ENCODE peak calls at places on chromosomes 1 and 21, in six cellular contexts. E, G, Z, M, O and T are unnamed samples. For H3K36me3 and H3K4me1, the result is how much of the 10 kb centered on the place peaks cover.

GRCh38 chr1:211951856-211952255 is 83.5 kb downstream of the INTS7 start:
- DNase-seq in O (peak), E (no peak), G (no peak), Z (no peak), M (no peak), T (no peak)

GRCh38 chr1:166999090-166999489 is 10.0 kb downstream of the MAEL start:
- DNase-seq in Z (no peak), E (no peak), G (no peak), M (no peak), O (no peak), T (no peak)

GRCh38 chr1:226097866-226098625 is 35.5 kb downstream of the H3-3A start:
- DNase-seq in E (no peak), G (no peak), O (no peak), M (no peak), Z (no peak), T (no peak)

GRCh38 chr1:43367026-43367903 is 546 bp downstream of the ELOVL1 start:
- DNase-seq in E (peak), O (no peak), G (peak), Z (no peak), M (peak), T (peak)

GRCh38 chr1:24503003-24503751 is 541 bp downstream of the RCAN3 start:
- DNase-seq in O (no peak), Z (no peak), G (no peak), E (no peak), M (no peak), T (no peak)

GRCh38 chr1:117567976-117568375 is 37.9 kb upstream of the TENT5C start:
- DNase-seq in Z (no peak), G (no peak), E (no peak), O (no peak), M (no peak), T (no peak)

GRCh38 chr1:176195547-176195946 is 11.5 kb downstream of the COP1 start:
- DNase-seq in E (no peak), M (no peak), O (no peak), Z (no peak), G (no peak), T (no peak)

GRCh38 chr1:186165303-186165702 is 209.8 kb downstream of the TPR start:
- DNase-seq in Z (no peak), E (no peak), G (no peak), O (no peak), M (no peak), T (no peak)

GRCh38 chr1:39544327-39544726 is 32.3 kb downstream of the PABPC4 start:
- DNase-seq in G (no peak), E (no peak), Z (no peak), O (no peak), M (no peak), T (no peak)

GRCh38 chr21:45409466-45410150 is 4.6 kb downstream of the COL18A1 start:
- DNase-seq in G (peak), M (peak), E (peak), Z (no peak), O (no peak), T (peak)

GRCh38 chr21:45279446-45280177 is 8.1 kb downstream of the POFUT2 start:
- DNase-seq in G (peak), E (peak), M (no peak), Z (peak), O (no peak), T (peak)

GRCh38 chr1:213492161-213493041 is 441.4 kb downstream of the RPS6KC1 start:
- DNase-seq in E (no peak), M (no peak), G (no peak), O (no peak), Z (no peak), T (no peak)

GRCh38 chr21:31135536-31136184 is 97.4 kb upstream of the KRTAP19-8 start:
- DNase-seq in Z (no peak), G (no peak), M (no peak), O (no peak), E (no peak), T (no peak)

GRCh38 chr1:35449334-35450008 is 107.7 kb downstream of the KIAA0319L start:
- DNase-seq in E (no peak), O (peak), M (no peak), G (peak), Z (no peak), T (no peak)

GRCh38 chr1:226027861-226028260 is 28.7 kb upstream of the SDE2 start:
- DNase-seq in O (no peak), G (no peak), M (no peak), E (no peak), Z (no peak), T (no peak)

GRCh38 chr1:116786049-116786448 is 31.8 kb downstream of the CD2 start:
- DNase-seq in Z (no peak), O (no peak), G (no peak), M (no peak), E (no peak), T (no peak)

GRCh38 chr1:202016022-202016624 is 5.7 kb downstream of the ELF3 start:
- DNase-seq in O (no peak), E (no peak), G (no peak), M (peak), Z (no peak), T (no peak)

GRCh38 chr1:200075938-200076546 is 48.5 kb downstream of the NR5A2 start:
- DNase-seq in G (peak), Z (no peak), O (peak), E (no peak), M (no peak), T (no peak)

GRCh38 chr1:74368335-74368734 is 133.1 kb downstream of the TNNI3K start:
- DNase-seq in Z (no peak), O (no peak), M (no peak), E (no peak), G (no peak), T (no peak)

GRCh38 chr1:59948990-59949389 is 22.4 kb upstream of the CYP2J2 start:
- DNase-seq in M (no peak), O (no peak), G (no peak), E (no peak), Z (no peak), T (no peak)

GRCh38 chr1:90973897-90974798 is 47.7 kb downstream of the ZNF644 start:
- DNase-seq in M (no peak), G (no peak), Z (no peak), O (no peak), E (no peak), T (no peak)

GRCh38 chr1:21818661-21819060 is 6.6 kb downstream of the LDLRAD2 start:
- DNase-seq in M (peak), G (peak), Z (no peak), E (no peak), O (no peak), T (peak)

GRCh38 chr1:182392045-182393028 is 747 bp upstream of the GLUL start:
- DNase-seq in Z (peak), G (peak), M (no peak), E (peak), O (no peak), T (no peak)

DNA sequence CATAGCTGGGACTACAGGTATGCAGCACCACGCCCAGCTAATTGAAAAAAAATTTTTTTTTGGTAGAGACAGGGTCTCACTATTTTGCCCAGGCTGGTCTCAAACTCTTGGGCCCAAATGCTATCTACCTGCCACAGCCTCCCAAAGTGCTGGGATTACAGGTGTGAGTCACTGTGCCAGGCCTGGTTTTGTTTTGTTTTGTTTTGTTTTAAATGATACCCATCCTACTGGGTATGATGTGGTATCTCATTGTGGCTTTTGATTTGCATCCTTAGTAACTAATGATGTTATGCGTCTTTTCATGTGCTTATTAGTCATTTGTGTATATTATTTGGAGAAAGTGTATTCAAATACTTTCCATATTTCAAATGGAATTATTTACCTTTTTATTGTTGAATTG is 142.3 kb downstream of the VPS13D start:
- DNase-seq in E (no peak), G (no peak), Z (no peak), M (no peak), O (no peak), T (no peak)
- H3K36me3 ChIP-seq in E (half or more), G (under half), Z (half or more), M (under half), O (under half), T (half or more)

DNA sequence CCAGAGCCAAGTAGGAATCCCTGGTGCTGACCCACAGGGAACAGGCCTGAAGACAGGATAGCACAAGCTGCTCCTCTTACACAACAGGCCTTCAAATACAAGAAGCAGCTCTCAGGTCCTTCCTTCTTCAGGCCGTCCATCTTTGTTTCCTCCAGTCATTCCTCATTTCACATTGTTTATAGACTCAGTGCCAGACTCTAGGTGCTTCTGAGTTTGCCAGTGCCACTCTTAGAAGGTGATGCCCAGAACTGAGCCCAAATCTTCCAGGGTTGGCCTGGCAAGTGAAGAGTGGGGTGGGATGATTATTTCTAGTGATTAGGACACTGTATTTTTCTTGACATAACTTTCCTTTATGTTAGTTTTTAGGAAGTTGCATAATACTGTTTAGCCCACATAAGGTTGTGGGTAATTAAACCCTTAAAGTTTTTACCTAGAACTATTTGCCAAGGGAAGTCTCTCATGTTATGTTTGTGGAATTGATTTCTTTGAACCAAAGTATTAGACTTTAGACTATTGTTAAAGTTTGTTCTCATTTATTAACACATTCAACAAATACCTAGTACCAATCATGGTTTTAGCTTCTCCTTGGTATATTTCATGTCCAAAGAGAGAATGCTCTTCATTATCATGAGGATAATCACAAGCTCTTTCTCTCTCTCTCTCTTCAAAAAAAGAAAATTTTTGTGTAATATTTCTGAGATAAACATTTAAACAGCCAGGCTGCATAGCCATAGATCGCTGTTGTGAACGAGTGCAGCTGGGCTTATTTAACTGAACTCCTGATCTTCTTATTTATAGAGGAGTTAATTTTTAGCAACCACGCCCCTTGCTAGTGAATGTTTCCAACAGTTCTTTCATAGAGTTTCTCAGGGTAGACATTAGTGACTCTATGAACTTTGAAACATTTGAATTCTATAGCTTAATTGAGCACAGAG is 47.7 kb downstream of the PGM1 start:
- DNase-seq in Z (no peak), E (no peak), M (no peak), O (no peak), G (no peak), T (no peak)
- H3K4me1 ChIP-seq in Z (under half), E (under half), M (under half), O (under half), G (under half), T (half or more)

DNA sequence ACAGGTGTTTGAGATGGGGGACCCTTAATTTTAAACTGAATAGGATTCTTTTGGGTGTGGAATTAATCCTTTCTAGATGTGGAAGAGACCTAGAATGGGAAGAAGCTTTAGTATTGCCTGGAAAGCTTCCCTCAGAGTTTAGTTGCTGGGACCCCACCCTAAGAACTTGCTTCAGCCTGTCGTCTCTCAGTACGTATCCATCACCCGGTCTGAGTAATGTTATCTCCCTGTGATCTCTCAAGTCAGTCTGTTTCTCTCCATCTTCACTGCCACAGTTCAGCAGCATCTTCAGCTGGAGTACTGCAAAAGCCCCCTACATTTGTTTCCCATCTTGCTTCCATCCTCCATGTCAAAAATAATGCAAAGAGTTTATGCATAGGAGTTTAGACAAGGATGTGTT is 28.9 kb downstream of the CNST start:
- DNase-seq in G (no peak), Z (no peak), O (no peak), E (no peak), M (no peak), T (no peak)
- H3K36me3 ChIP-seq in G (under half), Z (under half), O (under half), E (under half), M (under half), T (under half)

GRCh38 chr1:41874350-41874749 is 44.4 kb downstream of the HIVEP3 start:
- DNase-seq in M (no peak), E (no peak), G (no peak), O (no peak), Z (no peak), T (no peak)
- H3K4me1 ChIP-seq in M (under half), E (under half), G (under half), O (under half), Z (under half), T (under half)

DNA sequence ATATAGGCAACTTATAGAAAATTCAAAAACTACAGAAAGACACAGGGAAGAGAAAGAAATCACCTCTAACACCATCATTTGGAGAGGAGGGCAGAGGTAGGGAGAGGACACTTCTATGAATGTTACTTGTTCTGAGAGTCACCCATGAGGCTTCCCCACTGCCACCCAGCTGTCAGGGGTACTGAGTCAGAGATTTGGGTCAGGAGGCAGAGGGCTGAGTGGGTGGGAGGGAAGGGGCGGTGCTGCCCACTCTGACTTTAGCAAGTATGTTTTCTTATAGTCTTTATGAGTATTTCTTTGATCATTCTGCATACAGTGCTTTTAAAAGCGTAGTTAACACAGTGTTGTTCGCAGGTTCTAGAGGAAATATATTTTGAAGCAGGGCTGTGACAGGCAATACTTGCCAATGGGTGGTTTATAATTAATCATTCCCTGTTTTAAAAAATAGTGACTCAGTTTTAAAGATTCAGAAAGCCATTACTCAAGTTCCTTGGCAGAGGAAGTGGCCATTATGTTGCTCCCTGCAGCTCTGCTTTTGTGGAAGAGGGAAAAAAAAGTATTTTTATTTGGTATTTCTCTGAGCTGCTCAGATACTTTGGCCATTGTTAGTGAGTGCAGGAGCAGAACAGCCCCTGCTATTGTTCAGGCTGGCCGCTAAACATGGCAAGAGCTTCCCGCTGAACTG is 18.3 kb downstream of the IL6R start:
- DNase-seq in G (peak), E (no peak), O (no peak), Z (no peak), M (peak), T (peak)
- H3K36me3 ChIP-seq in G (under half), E (under half), O (under half), Z (under half), M (under half), T (under half)

GRCh38 chr1:9684806-9685205 is 33.3 kb downstream of the PIK3CD start:
- DNase-seq in M (no peak), E (no peak), O (no peak), G (no peak), Z (no peak), T (no peak)
- H3K4me1 ChIP-seq in M (under half), E (under half), O (under half), G (under half), Z (under half), T (under half)

DNA sequence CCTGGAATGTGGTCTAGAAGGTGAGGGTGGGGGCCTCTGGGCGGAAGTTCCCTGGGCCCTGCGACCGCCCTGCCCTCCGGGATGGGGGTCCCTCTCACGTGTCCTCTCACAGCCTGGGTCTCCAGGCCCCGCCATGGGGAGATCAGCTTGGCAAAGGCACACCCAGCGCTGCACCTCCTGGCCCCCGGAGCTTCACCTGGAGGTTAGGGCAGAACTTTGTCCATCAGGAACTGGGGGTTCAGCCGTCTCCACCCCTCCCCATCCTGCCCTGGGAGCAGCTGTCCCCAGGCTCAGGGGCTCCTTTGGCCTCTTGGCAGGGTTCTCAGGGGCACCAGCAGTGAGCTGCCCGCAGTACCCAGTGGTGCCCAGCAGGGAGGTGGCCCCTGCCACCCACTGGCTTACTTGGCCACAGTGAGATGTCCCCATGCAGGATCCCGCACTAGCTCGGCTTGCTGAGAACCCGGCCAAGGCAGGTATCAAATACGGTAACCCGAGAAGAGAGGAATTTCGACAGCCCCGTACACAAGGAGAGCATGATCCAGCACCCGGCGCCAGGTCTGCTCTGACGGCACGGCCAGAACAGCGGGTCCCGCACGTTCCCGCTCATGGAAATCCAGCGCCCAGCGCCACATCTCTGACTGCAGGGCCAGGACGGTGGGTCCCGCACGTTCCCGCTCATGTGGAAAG is 36.7 kb downstream of the RRP1 start:
- DNase-seq in E (no peak), G (no peak), O (no peak), M (no peak), Z (no peak), T (peak)
- H3K36me3 ChIP-seq in E (under half), G (under half), O (under half), M (under half), Z (under half), T (under half)

DNA sequence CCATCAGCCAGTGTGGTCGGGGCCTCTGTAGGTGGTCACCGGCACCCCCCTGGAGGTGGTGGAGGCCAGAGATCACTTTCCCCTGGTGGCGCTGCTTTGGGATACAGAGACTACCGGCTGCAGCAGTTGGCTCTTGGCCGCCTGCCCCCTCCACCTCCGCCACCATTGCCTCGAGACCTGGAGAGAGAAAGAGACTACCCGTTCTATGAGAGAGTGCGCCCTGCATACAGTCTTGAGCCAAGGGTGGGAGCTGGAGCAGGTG is 961 bp downstream of the RBM15 start:
- DNase-seq in Z (no peak), M (no peak), E (peak), G (no peak), O (no peak), T (no peak)
- H3K4me1 ChIP-seq in Z (half or more), M (under half), E (half or more), G (half or more), O (under half), T (half or more)